ENCODE peak calls at places on chromosomes 7 and 10, in four cellular contexts. One of them, this sample, is unnamed.
A peak's percentile ranks its signal among the peaks of the same experiment; 100 is the strongest.

GRCh38 chr7:91655656-91656055 is 224.8 kb downstream of the MTERF1 start:
- DNase-seq in glutamatergic neuron: no peak
- DNase-seq in amniotic stem cell: no peak
- DNase-seq in IMR-90: no peak
- DNase-seq in this sample: no peak

GRCh38 chr7:22779697-22780096 is 43.0 kb downstream of the TOMM7 start:
- DNase-seq in glutamatergic neuron: no peak
- DNase-seq in amniotic stem cell: no peak
- DNase-seq in IMR-90: peak; percentile 22
- DNase-seq in this sample: no peak

GRCh38 chr10:79415736-79416577 is 29.5 kb downstream of the ZCCHC24 start:
- DNase-seq in glutamatergic neuron: peak; percentile 1
- DNase-seq in amniotic stem cell: no peak
- DNase-seq in IMR-90: no peak
- DNase-seq in this sample: no peak

GRCh38 chr7:71637578-71637977 is 505.6 kb downstream of the GALNT17 start:
- DNase-seq in glutamatergic neuron: peak; percentile 27
- DNase-seq in amniotic stem cell: no peak
- DNase-seq in IMR-90: no peak
- DNase-seq in this sample: no peak

GRCh38 chr7:106812027-106812643 is 52.9 kb upstream of the PIK3CG start:
- DNase-seq in glutamatergic neuron: no peak
- DNase-seq in amniotic stem cell: no peak
- DNase-seq in IMR-90: no peak
- DNase-seq in this sample: no peak

GRCh38 chr10:35172574-35172973 is 45.9 kb downstream of the CREM start:
- DNase-seq in glutamatergic neuron: no peak
- DNase-seq in amniotic stem cell: no peak
- DNase-seq in IMR-90: peak; percentile 41
- DNase-seq in this sample: no peak

GRCh38 chr7:117312593-117312992 is 10.3 kb downstream of the WNT2 start:
- DNase-seq in glutamatergic neuron: no peak
- DNase-seq in amniotic stem cell: no peak
- DNase-seq in IMR-90: peak; percentile 13
- DNase-seq in this sample: no peak

GRCh38 chr10:7551289-7551688 is 115.5 kb downstream of the ITIH5 start:
- DNase-seq in glutamatergic neuron: no peak
- DNase-seq in amniotic stem cell: no peak
- DNase-seq in IMR-90: no peak
- DNase-seq in this sample: no peak

GRCh38 chr7:115987486-115987885 is 43.1 kb downstream of the TFEC start:
- DNase-seq in glutamatergic neuron: no peak
- DNase-seq in amniotic stem cell: no peak
- DNase-seq in IMR-90: no peak
- DNase-seq in this sample: no peak

GRCh38 chr7:119664601-119665000 is 608.4 kb upstream of the KCND2 start:
- DNase-seq in glutamatergic neuron: no peak
- DNase-seq in amniotic stem cell: peak; percentile 44
- DNase-seq in IMR-90: peak; percentile 70
- DNase-seq in this sample: no peak

GRCh38 chr10:55426138-55426537 is 625.1 kb upstream of the PCDH15 start:
- DNase-seq in glutamatergic neuron: no peak
- DNase-seq in amniotic stem cell: no peak
- DNase-seq in IMR-90: no peak
- DNase-seq in this sample: no peak

GRCh38 chr7:103048833-103049232 is 25.8 kb downstream of the FBXL13 start:
- DNase-seq in glutamatergic neuron: no peak
- DNase-seq in amniotic stem cell: no peak
- DNase-seq in IMR-90: peak; percentile 20
- DNase-seq in this sample: no peak

GRCh38 chr7:47553309-47553708 is 28.6 kb downstream of the TNS3 start:
- DNase-seq in glutamatergic neuron: no peak
- DNase-seq in amniotic stem cell: no peak
- DNase-seq in IMR-90: peak; percentile 52
- DNase-seq in this sample: no peak

GRCh38 chr10:49139000-49139865 is 5.4 kb upstream of the FAM170B start:
- DNase-seq in glutamatergic neuron: no peak
- DNase-seq in amniotic stem cell: no peak
- DNase-seq in IMR-90: peak; percentile 90
- DNase-seq in this sample: no peak

GRCh38 chr7:31724696-31725095 is 37.7 kb downstream of the PPP1R17 start:
- DNase-seq in glutamatergic neuron: no peak
- DNase-seq in amniotic stem cell: no peak
- DNase-seq in IMR-90: no peak
- DNase-seq in this sample: no peak

GRCh38 chr7:151834281-151835035 is 42.5 kb downstream of the PRKAG2 start:
- DNase-seq in glutamatergic neuron: no peak
- DNase-seq in amniotic stem cell: no peak
- DNase-seq in IMR-90: no peak
- DNase-seq in this sample: peak; percentile 7

GRCh38 chr7:133540096-133540860 is 287.4 kb downstream of the EXOC4 start:
- DNase-seq in glutamatergic neuron: no peak
- DNase-seq in amniotic stem cell: no peak
- DNase-seq in IMR-90: no peak
- DNase-seq in this sample: no peak

GRCh38 chr10:101903827-101904520 is 60.4 kb upstream of the KCNIP2 start:
- DNase-seq in glutamatergic neuron: peak; percentile 69
- DNase-seq in amniotic stem cell: no peak
- DNase-seq in IMR-90: peak; percentile 21
- DNase-seq in this sample: no peak

GRCh38 chr10:79333513-79333912 is 13.8 kb upstream of the PPIF start:
- DNase-seq in glutamatergic neuron: no peak
- DNase-seq in amniotic stem cell: peak; percentile 84
- DNase-seq in IMR-90: peak; percentile 86
- DNase-seq in this sample: no peak

GRCh38 chr10:94725871-94726270 is 36.6 kb upstream of the CYP2C19 start:
- DNase-seq in glutamatergic neuron: no peak
- DNase-seq in amniotic stem cell: no peak
- DNase-seq in IMR-90: no peak
- DNase-seq in this sample: no peak

GRCh38 chr7:1403844-1404404 is 55.3 kb downstream of the MICALL2 start:
- DNase-seq in glutamatergic neuron: peak; percentile 62
- DNase-seq in amniotic stem cell: peak; percentile 8
- DNase-seq in IMR-90: peak; percentile 43
- DNase-seq in this sample: peak; percentile 4

GRCh38 chr7:73920406-73921134 is 59.6 kb downstream of the TMEM270 start:
- DNase-seq in glutamatergic neuron: no peak
- DNase-seq in amniotic stem cell: no peak
- DNase-seq in IMR-90: no peak
- DNase-seq in this sample: no peak

GRCh38 chr7:81158189-81158588 is 239.3 kb upstream of the SEMA3C start:
- DNase-seq in glutamatergic neuron: no peak
- DNase-seq in amniotic stem cell: no peak
- DNase-seq in IMR-90: no peak
- DNase-seq in this sample: no peak

GRCh38 chr10:79074732-79075131 is 6.0 kb downstream of the ZMIZ1 start:
- DNase-seq in glutamatergic neuron: no peak
- DNase-seq in amniotic stem cell: no peak
- DNase-seq in IMR-90: no peak
- DNase-seq in this sample: no peak

GRCh38 chr10:86217386-86218080 is 149.1 kb downstream of the GRID1 start:
- DNase-seq in glutamatergic neuron: no peak
- DNase-seq in amniotic stem cell: no peak
- DNase-seq in IMR-90: no peak
- DNase-seq in this sample: no peak

GRCh38 chr10:90777614-90778013 is 80.2 kb downstream of the HTR7 start:
- DNase-seq in glutamatergic neuron: no peak
- DNase-seq in amniotic stem cell: no peak
- DNase-seq in IMR-90: no peak
- DNase-seq in this sample: no peak

This sample was measured in stimulated activated naive CD4-positive, alpha-beta T cell.